ENCODE peak calls at places on chromosomes 6 and 20, in nine cellular contexts. X is GOT3; D is mucosa of descending colon; A is natural killer cell treated with Interleukin-12 subunit alpha and Interleukin-12 subunit beta and Interleukin-15 and Interleukin-18, amount 100 ng/mL, for 72 hours; U is activated CD4-positive, alpha-beta memory T cell treated with anti-CD3 and anti-CD28 coated beads, Interleukin-2, amount 10 ng/mL, durations not matched to agents 7 days and 5 days; V is NCI-H187; Y is nucleus accumbens; I is MCF 10A; Q is dorsolateral prefrontal cortex. G is an unnamed sample.
A peak's percentile ranks its signal among the peaks of the same experiment; 100 is the strongest.

GRCh38 chr6:99341862-99342455 is 7.5 kb downstream of the FAXC start:
- DNase-seq in A (no peak), X (no peak), Q (no peak), U (no peak), Y (no peak), V (no peak), I (no peak), D (no peak), G (no peak)

GRCh38 chr20:50062006-50062838 is 50.7 kb downstream of the UBE2V1 start:
- DNase-seq in U (no peak), D (no peak), X (no peak), V (no peak), Q (no peak), Y (no peak), A (no peak), I (no peak), G (no peak)

GRCh38 chr6:74932214-74932923 is 273.5 kb downstream of the COL12A1 start:
- DNase-seq in U (no peak), I (no peak), D (no peak), Y (no peak), V (peak; percentile 28), X (no peak), A (no peak), Q (no peak), G (no peak)

GRCh38 chr6:30782425-30783014 is 38.2 kb upstream of the IER3 start:
- DNase-seq in D (no peak), Y (no peak), X (no peak), Q (no peak), V (no peak), A (no peak), U (no peak), I (peak; percentile 77), G (peak; percentile 62)

GRCh38 chr6:127222418-127222817 is 44.2 kb upstream of the RNF146 start:
- DNase-seq in V (no peak), X (no peak), D (no peak), A (no peak), Y (no peak), U (no peak), Q (no peak), I (no peak), G (no peak)

GRCh38 chr6:21664263-21665081 is 70.9 kb downstream of the SOX4 start:
- DNase-seq in A (no peak), Q (peak; percentile 51), Y (no peak), V (no peak), U (no peak), X (no peak), D (peak; percentile 51), I (peak; percentile 5), G (peak; percentile 35)

GRCh38 chr6:7473805-7474329 is 67.6 kb upstream of the DSP start:
- DNase-seq in Q (no peak), U (no peak), A (no peak), I (no peak), D (no peak), V (no peak), Y (no peak), X (no peak), G (no peak)

GRCh38 chr20:56004611-56005388 is 519 bp downstream of the CBLN4 start:
- DNase-seq in I (no peak), Y (no peak), U (no peak), Q (no peak), A (no peak), X (no peak), D (no peak), V (no peak), G (no peak)

G was measured in fibroblast of pulmonary artery.